ENCODE peak calls at places on chromosome 15, in seven cellular contexts. O is mesendoderm, B is neuronal stem cell, I is H9, C is IMR-90, K is mesenchymal stem cell, Y is H1. F is an unnamed sample.

GRCh38 chr15:70559223-70559823 is 204.0 kb downstream of the UACA start:
- DNase-seq in C (peak; percentile 44), Y (no peak), K (peak; percentile 71), B (no peak), I (peak; percentile 18), O (no peak), F (peak; percentile 2)

GRCh38 chr15:30043211-30043655 is 39.5 kb upstream of the GOLGA8J start:
- DNase-seq in B (no peak), K (peak; percentile 7), C (peak; percentile 29), O (no peak), Y (no peak), I (no peak), F (no peak)

GRCh38 chr15:48507416-48508065 is 138.0 kb downstream of the FBN1 start:
- DNase-seq in K (peak; percentile 74), Y (no peak), C (peak; percentile 60), I (peak; percentile 37), O (peak; percentile 74), B (peak; percentile 37), F (peak; percentile 78)

GRCh38 chr15:85737061-85737460 is 57.7 kb downstream of the KLHL25 start:
- DNase-seq in I (no peak), Y (no peak), K (no peak), B (no peak), C (no peak), O (no peak), F (no peak)

GRCh38 chr15:43516185-43516584 is 1.2 kb upstream of the MAP1A start:
- DNase-seq in K (peak; percentile 28), Y (no peak), I (no peak), B (no peak), O (peak; percentile 16), C (no peak), F (no peak)

GRCh38 chr15:28899061-28899738 is 13.4 kb downstream of the APBA2 start:
- DNase-seq in Y (no peak), K (no peak), I (no peak), O (no peak), C (no peak), B (no peak), F (no peak)

GRCh38 chr15:86892774-86893449 is 813.2 kb downstream of the AGBL1 start:
- DNase-seq in C (no peak), B (no peak), K (peak; percentile 14), Y (peak; percentile 36), I (no peak), O (peak; percentile 83), F (no peak)

GRCh38 chr15:71585159-71585558 is 225.2 kb upstream of the NR2E3 start:
- DNase-seq in C (no peak), I (no peak), Y (no peak), B (no peak), K (no peak), O (no peak), F (no peak)

GRCh38 chr15:76337739-76338554 is 1.4 kb downstream of the ISL2 start:
- DNase-seq in B (peak; percentile 59), C (no peak), K (peak; percentile 35), O (peak; percentile 63), I (peak; percentile 66), Y (no peak), F (peak; percentile 46)

GRCh38 chr15:67433495-67434099 is 87.3 kb upstream of the C15orf61 start:
- DNase-seq in K (peak; percentile 62), O (peak; percentile 65), Y (peak; percentile 7), B (peak; percentile 37), I (peak; percentile 56), C (peak; percentile 59), F (peak; percentile 77)

GRCh38 chr15:43187544-43188155 is 2.4 kb downstream of the CCNDBP1 start:
- DNase-seq in Y (no peak), K (peak; percentile 67), B (no peak), C (peak; percentile 80), O (peak; percentile 61), I (no peak), F (peak; percentile 70)

GRCh38 chr15:75763137-75763611 is 50.5 kb upstream of the CSPG4 start:
- DNase-seq in O (no peak), C (no peak), B (no peak), K (no peak), Y (no peak), I (no peak), F (no peak)

GRCh38 chr15:67820147-67820991 is 4.9 kb upstream of the SKOR1 start:
- DNase-seq in I (no peak), C (no peak), K (no peak), B (no peak), Y (no peak), O (no peak), F (no peak)

GRCh38 chr15:74200394-74200793 is 2.2 kb downstream of the STRA6 start:
- DNase-seq in Y (no peak), B (no peak), O (no peak), K (peak; percentile 91), I (no peak), C (peak; percentile 76), F (peak; percentile 69)

GRCh38 chr15:43127752-43128151 is 5.6 kb upstream of the TMEM62 start:
- DNase-seq in B (no peak), C (no peak), O (no peak), I (no peak), Y (no peak), K (no peak), F (no peak)

GRCh38 chr15:72503147-72503546 is 29.0 kb downstream of the ARIH1 start:
- DNase-seq in C (no peak), B (no peak), Y (no peak), K (peak; percentile 52), I (no peak), O (no peak), F (no peak)

GRCh38 chr15:82063055-82063454 is 17.2 kb upstream of the MEX3B start:
- DNase-seq in K (no peak), B (no peak), Y (no peak), O (peak; percentile 34), C (no peak), I (peak; percentile 47), F (no peak)

DNA sequence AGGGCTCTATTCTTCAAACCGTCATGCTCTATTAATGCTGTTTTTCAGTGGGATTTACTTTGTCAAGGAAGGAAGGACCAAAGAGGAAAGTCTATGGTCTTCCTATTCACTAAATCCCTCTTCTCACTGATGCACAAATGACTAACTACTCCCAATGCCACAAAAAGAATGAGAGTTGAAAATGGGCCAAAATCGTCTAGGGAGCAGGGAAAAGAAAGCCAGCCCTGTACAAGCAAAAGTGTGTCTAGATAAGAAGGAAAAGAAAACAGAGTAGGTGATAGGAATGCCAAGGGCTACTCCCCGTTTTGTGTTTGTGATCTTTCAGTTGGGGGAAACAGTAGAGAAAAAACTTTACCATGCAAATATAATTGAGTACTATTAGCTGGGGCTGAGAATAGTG is 97.2 kb upstream of the TMCO5A start:
- DNase-seq in C (peak; percentile 49), Y (no peak), O (no peak), B (no peak), K (no peak), I (no peak), F (no peak)
- H3K4ac ChIP-seq in C (no peak overlapping the region), Y (no peak overlapping the region), O (no peak overlapping the region), B (no peak overlapping the region), K (no peak overlapping the region), I (no peak overlapping the region), F (no peak overlapping the region)

GRCh38 chr15:80420658-80421057 is 16.5 kb downstream of the ARNT2 start:
- DNase-seq in C (no peak), O (no peak), B (no peak), K (no peak), I (no peak), Y (no peak), F (no peak)
- H3K4ac ChIP-seq in C (no peak overlapping the region), O (no peak overlapping the region), B (no peak overlapping the region), K (no peak overlapping the region), I (no peak overlapping the region), Y (no peak overlapping the region), F (no peak overlapping the region)

GRCh38 chr15:38085104-38085503 is 150.7 kb downstream of the TMCO5A start:
- DNase-seq in O (no peak), C (no peak), B (no peak), K (no peak), Y (no peak), I (no peak), F (no peak)
- H3K4ac ChIP-seq in O (no peak overlapping the region), C (peak overlapping the region; percentile 85), B (no peak overlapping the region), K (no peak overlapping the region), Y (no peak overlapping the region), I (no peak overlapping the region), F (no peak overlapping the region)

GRCh38 chr15:90765489-90765888 is 48.3 kb downstream of the BLM start:
- DNase-seq in Y (no peak), O (no peak), C (no peak), B (no peak), I (no peak), K (no peak), F (no peak)
- H3K4ac ChIP-seq in Y (no peak overlapping the region), O (no peak overlapping the region), C (no peak overlapping the region), B (no peak overlapping the region), I (no peak overlapping the region), K (no peak overlapping the region), F (no peak overlapping the region)

GRCh38 chr15:100116416-100117190 is 225.2 kb downstream of the ADAMTS17 start:
- DNase-seq in C (no peak), I (no peak), Y (no peak), K (no peak), B (no peak), O (no peak), F (no peak)

GRCh38 chr15:100114526-100114925 is 227.2 kb downstream of the ADAMTS17 start:
- DNase-seq in C (peak; percentile 48), Y (no peak), O (peak; percentile 54), B (peak; percentile 37), I (no peak), K (peak; percentile 77), F (no peak)

GRCh38 chr15:100115066-100115710 is 226.6 kb downstream of the ADAMTS17 start:
- DNase-seq in O (no peak), I (no peak), Y (no peak), K (no peak), C (no peak), B (no peak), F (no peak)

GRCh38 chr15:100114100-100114499 is 227.7 kb downstream of the ADAMTS17 start:
- DNase-seq in C (peak; percentile 92), B (no peak), Y (no peak), I (no peak), O (no peak), K (peak; percentile 89), F (no peak)

DNA sequence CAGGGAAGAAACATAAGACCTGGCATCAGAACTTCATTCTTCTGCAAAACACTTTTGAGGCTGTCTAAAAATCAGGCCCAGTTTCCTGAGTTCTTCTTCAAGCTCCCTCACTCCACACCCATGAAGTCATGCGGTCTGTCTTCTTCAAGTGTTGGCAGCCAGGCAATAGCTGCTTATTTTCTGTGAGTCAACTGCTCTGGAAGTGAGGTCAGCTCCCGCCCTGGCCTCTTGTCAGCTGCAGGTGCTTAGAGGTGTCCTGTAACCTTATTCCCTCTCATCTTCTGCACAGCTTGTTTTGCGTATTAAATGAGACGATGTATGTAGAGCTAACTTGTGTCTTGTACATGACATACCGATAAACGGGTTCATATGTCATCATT is 226.1 kb downstream of the ADAMTS17 start:
- DNase-seq in K (peak; percentile 55), Y (no peak), O (no peak), I (no peak), B (no peak), C (peak; percentile 67), F (no peak)
- H3K4ac ChIP-seq in K (no peak overlapping the region), Y (no peak overlapping the region), O (no peak overlapping the region), I (no peak overlapping the region), B (no peak overlapping the region), C (peak overlapping the region; percentile 89), F (no peak overlapping the region)

F was measured in trophoblast cell.